ENCODE peak calls at places on chromosome 2, in five cellular contexts. Z is RWPE1, D is HL-60, L is body of pancreas, Q is left lung. P is an unnamed sample.

GRCh38 chr2:126059379-126059778 is 596.6 kb upstream of the GYPC start:
- DNase-seq in Z (no peak), D (no peak), L (no peak), Q (no peak), P (no peak)

GRCh38 chr2:205683179-205683978 is 1.1 kb downstream of the NRP2 start:
- DNase-seq in Z (no peak), D (no peak), L (no peak), Q (no peak), P (no peak)

GRCh38 chr2:196233033-196233807 is 61.8 kb upstream of the STK17B start:
- DNase-seq in Z (peak; percentile 78), D (no peak), L (peak; percentile 73), Q (no peak), P (peak; percentile 97)

GRCh38 chr2:218883491-218884490 is 3.1 kb downstream of the WNT10A start:
- DNase-seq in Z (peak; percentile 75), D (no peak), L (no peak), Q (no peak), P (no peak)

GRCh38 chr2:205989291-205990071 is 96.5 kb downstream of the INO80D start:
- DNase-seq in Z (no peak), D (no peak), L (no peak), Q (no peak), P (no peak)

GRCh38 chr2:172081248-172082022 is 3.9 kb upstream of the DLX1 start:
- DNase-seq in Z (no peak), D (no peak), L (no peak), Q (peak; percentile 61), P (no peak)

GRCh38 chr2:233013027-233013461 is at the start of gene NGEF:
- DNase-seq in Z (no peak), D (no peak), L (peak; percentile 93), Q (no peak), P (no peak)

GRCh38 chr2:241808701-241809382 is at the start of gene NEU4:
- DNase-seq in Z (no peak), D (no peak), L (no peak), Q (no peak), P (no peak)

GRCh38 chr2:236366406-236366805 is 102.2 kb upstream of the ASB18 start:
- DNase-seq in Z (no peak), D (no peak), L (no peak), Q (no peak), P (no peak)

GRCh38 chr2:224956706-224957105 is 85.6 kb downstream of the DOCK10 start:
- DNase-seq in Z (no peak), D (no peak), L (no peak), Q (no peak), P (no peak)

GRCh38 chr2:163541920-163542319 is 193.9 kb downstream of the FIGN start:
- DNase-seq in Z (no peak), D (no peak), L (no peak), Q (no peak), P (no peak)

GRCh38 chr2:212147921-212148513 is 390.6 kb downstream of the ERBB4 start:
- DNase-seq in Z (no peak), D (no peak), L (no peak), Q (no peak), P (no peak)

GRCh38 chr2:189291460-189291859 is 111.9 kb upstream of the COL5A2 start:
- DNase-seq in Z (no peak), D (no peak), L (no peak), Q (no peak), P (no peak)

GRCh38 chr2:25305809-25306208 is 35.9 kb downstream of the DNMT3A start:
- DNase-seq in Z (no peak), D (no peak), L (no peak), Q (no peak), P (no peak)

GRCh38 chr2:213920014-213920413 is 490.8 kb upstream of the VWC2L start:
- DNase-seq in Z (no peak), D (no peak), L (no peak), Q (no peak), P (no peak)

GRCh38 chr2:203437516-203437915 is 97.6 kb downstream of the RAPH1 start:
- DNase-seq in Z (no peak), D (no peak), L (no peak), Q (no peak), P (no peak)

GRCh38 chr2:19710230-19710629 is 191.6 kb downstream of the TTC32 start:
- DNase-seq in Z (no peak), D (no peak), L (no peak), Q (no peak), P (no peak)

GRCh38 chr2:26883971-26884370 is 36.0 kb downstream of the DPYSL5 start:
- DNase-seq in Z (no peak), D (no peak), L (no peak), Q (no peak), P (no peak)

GRCh38 chr2:43052204-43052943 is 174.0 kb downstream of the ZFP36L2 start:
- DNase-seq in Z (no peak), D (no peak), L (no peak), Q (no peak), P (peak; percentile 93)

GRCh38 chr2:11850082-11850481 is 103.7 kb downstream of the LPIN1 start:
- DNase-seq in Z (no peak), D (no peak), L (no peak), Q (no peak), P (no peak)

GRCh38 chr2:54704688-54705605 is 18.5 kb upstream of the EML6 start:
- DNase-seq in Z (peak; percentile 24), D (no peak), L (no peak), Q (no peak), P (peak; percentile 48)

GRCh38 chr2:109020217-109020637 is 31.2 kb upstream of the EDAR start:
- DNase-seq in Z (no peak), D (no peak), L (no peak), Q (no peak), P (no peak)

GRCh38 chr2:42905341-42906114 is 113.1 kb upstream of the HAAO start:
- DNase-seq in Z (no peak), D (no peak), L (no peak), Q (no peak), P (no peak)

GRCh38 chr2:222613715-222614331 is 42.1 kb downstream of the FARSB start:
- DNase-seq in Z (peak; percentile 56), D (peak; percentile 32), L (no peak), Q (no peak), P (no peak)

GRCh38 chr2:45856391-45857055 is 205.0 kb downstream of the PRKCE start:
- DNase-seq in Z (no peak), D (no peak), L (no peak), Q (no peak), P (no peak)

GRCh38 chr2:36170805-36171204 is 184.8 kb upstream of the CRIM1 start:
- DNase-seq in Z (no peak), D (no peak), L (no peak), Q (no peak), P (no peak)

GRCh38 chr2:112621792-112622527 is 23.8 kb upstream of the SLC20A1 start:
- DNase-seq in Z (no peak), D (no peak), L (no peak), Q (no peak), P (peak; percentile 55)

GRCh38 chr2:47438084-47438483 is 35.1 kb downstream of the MSH2 start:
- DNase-seq in Z (no peak), D (peak; percentile 15), L (no peak), Q (no peak), P (no peak)

GRCh38 chr2:238895361-238895882 is 47.5 kb downstream of the TWIST2 start:
- DNase-seq in Z (no peak), D (no peak), L (no peak), Q (no peak), P (no peak)

GRCh38 chr2:171308280-171309054 is 125.3 kb downstream of the METTL8 start:
- DNase-seq in Z (no peak), D (no peak), L (no peak), Q (no peak), P (no peak)

GRCh38 chr2:26850565-26850964 is 2.6 kb downstream of the DPYSL5 start:
- DNase-seq in Z (no peak), D (no peak), L (no peak), Q (no peak), P (no peak)

GRCh38 chr2:218289639-218290315 is 2.5 kb downstream of the TMBIM1 start:
- DNase-seq in Z (no peak), D (no peak), L (peak; percentile 55), Q (no peak), P (peak; percentile 75)

GRCh38 chr2:37394263-37394662 is 49.8 kb downstream of the QPCT start:
- DNase-seq in Z (no peak), D (peak; percentile 57), L (no peak), Q (no peak), P (no peak)
- H3K27ac ChIP-seq in Z (no peak overlapping the region), D (no peak overlapping the region), L (no peak overlapping the region), Q (no peak overlapping the region), P (no peak overlapping the region)

GRCh38 chr2:44789971-44790721 is 151.4 kb upstream of the SIX3 start:
- DNase-seq in Z (no peak), D (no peak), L (no peak), Q (no peak), P (no peak)
- TF ChIP-seq CTCF in Z (no peak), D (no peak), L (no peak), Q (no peak), P (no peak)

GRCh38 chr2:240293865-240294461 is 141.5 kb upstream of the GPC1 start:
- DNase-seq in Z (no peak), D (no peak), L (no peak), Q (peak; percentile 44), P (no peak)
- H3K27ac ChIP-seq in Z (no peak overlapping the region), D (no peak overlapping the region), L (no peak overlapping the region), Q (no peak overlapping the region), P (no peak overlapping the region)

DNA sequence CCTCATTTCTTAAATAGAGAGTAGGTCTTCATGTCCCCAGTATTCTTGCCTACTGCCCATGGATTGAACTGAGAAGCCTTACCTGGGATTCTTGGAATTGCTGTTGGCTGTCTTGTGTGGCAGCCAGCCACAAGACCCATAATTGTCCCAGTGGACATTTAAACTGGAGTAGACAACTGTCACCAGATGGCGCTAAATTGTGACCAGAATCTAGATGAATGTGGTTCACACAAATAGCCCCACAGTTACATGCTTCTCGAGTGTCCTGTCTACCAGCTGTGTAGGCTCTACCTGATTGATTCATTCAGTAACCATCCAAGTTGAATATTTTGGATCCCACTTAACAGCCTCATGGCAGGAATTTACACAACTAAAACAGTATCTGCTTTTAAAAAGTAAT is 73.2 kb downstream of the MAP4K4 start:
- DNase-seq in Z (no peak), D (peak; percentile 64), L (no peak), Q (no peak), P (peak; percentile 37)
- TF ChIP-seq CTCF in Z (no peak), D (peak; percentile 50), L (peak; percentile 14), Q (peak; percentile 20), P (peak; percentile 62)